ENCODE peak calls at places on chromosomes 7 and 10, in nine cellular contexts. One of them, this sample, is unnamed.
A peak's percentile ranks its signal among the peaks of the same experiment; 100 is the strongest.

GRCh38 chr7:22660293-22660692 is 66.7 kb upstream of the IL6 start:
- DNase-seq in colonic mucosa: no peak
- DNase-seq in pancreas: no peak
- DNase-seq in foreskin fibroblast: no peak
- DNase-seq in neural progenitor cell: no peak
- DNase-seq in A549: no peak
- DNase-seq in WERI-Rb-1: no peak
- DNase-seq in heart left ventricle: no peak
- DNase-seq in CD8-positive, alpha-beta T cell: no peak
- DNase-seq in this sample: no peak

GRCh38 chr7:44808914-44809393 is 12.5 kb downstream of the PPIA start:
- DNase-seq in pancreas: no peak
- DNase-seq in CD8-positive, alpha-beta T cell: no peak
- DNase-seq in neural progenitor cell: no peak
- DNase-seq in heart left ventricle: no peak
- DNase-seq in foreskin fibroblast: no peak
- DNase-seq in colonic mucosa: no peak
- DNase-seq in A549: no peak
- DNase-seq in WERI-Rb-1: no peak
- DNase-seq in this sample: no peak

GRCh38 chr10:131094406-131095108 is 217.0 kb downstream of the TCERG1L start:
- DNase-seq in neural progenitor cell: no peak
- DNase-seq in colonic mucosa: no peak
- DNase-seq in A549: no peak
- DNase-seq in pancreas: peak; percentile 15
- DNase-seq in foreskin fibroblast: no peak
- DNase-seq in heart left ventricle: no peak
- DNase-seq in CD8-positive, alpha-beta T cell: no peak
- DNase-seq in WERI-Rb-1: peak; percentile 68
- DNase-seq in this sample: no peak

GRCh38 chr7:68440870-68441269 is 1157.4 kb upstream of the AUTS2 start:
- DNase-seq in pancreas: no peak
- DNase-seq in heart left ventricle: no peak
- DNase-seq in WERI-Rb-1: no peak
- DNase-seq in colonic mucosa: no peak
- DNase-seq in A549: no peak
- DNase-seq in neural progenitor cell: no peak
- DNase-seq in CD8-positive, alpha-beta T cell: no peak
- DNase-seq in foreskin fibroblast: no peak
- DNase-seq in this sample: no peak

GRCh38 chr10:102813017-102813541 is 24.1 kb downstream of the CYP17A1 start:
- DNase-seq in A549: no peak
- DNase-seq in neural progenitor cell: no peak
- DNase-seq in pancreas: no peak
- DNase-seq in heart left ventricle: no peak
- DNase-seq in colonic mucosa: no peak
- DNase-seq in WERI-Rb-1: no peak
- DNase-seq in foreskin fibroblast: no peak
- DNase-seq in CD8-positive, alpha-beta T cell: no peak
- DNase-seq in this sample: no peak

GRCh38 chr7:18494821-18495408 is 634 bp upstream of the HDAC9 start:
- DNase-seq in WERI-Rb-1: no peak
- DNase-seq in pancreas: no peak
- DNase-seq in neural progenitor cell: no peak
- DNase-seq in heart left ventricle: no peak
- DNase-seq in foreskin fibroblast: no peak
- DNase-seq in A549: no peak
- DNase-seq in colonic mucosa: no peak
- DNase-seq in CD8-positive, alpha-beta T cell: no peak
- DNase-seq in this sample: no peak

GRCh38 chr7:24129597-24129996 is 154.4 kb upstream of the NPY start:
- DNase-seq in WERI-Rb-1: no peak
- DNase-seq in A549: no peak
- DNase-seq in foreskin fibroblast: peak; percentile 1
- DNase-seq in CD8-positive, alpha-beta T cell: no peak
- DNase-seq in colonic mucosa: no peak
- DNase-seq in pancreas: no peak
- DNase-seq in heart left ventricle: no peak
- DNase-seq in neural progenitor cell: no peak
- DNase-seq in this sample: peak; percentile 18

GRCh38 chr7:33842141-33842540 is 63.2 kb upstream of the BMPER start:
- DNase-seq in foreskin fibroblast: no peak
- DNase-seq in colonic mucosa: no peak
- DNase-seq in pancreas: no peak
- DNase-seq in WERI-Rb-1: peak; percentile 93
- DNase-seq in CD8-positive, alpha-beta T cell: no peak
- DNase-seq in neural progenitor cell: no peak
- DNase-seq in heart left ventricle: no peak
- DNase-seq in A549: no peak
- DNase-seq in this sample: no peak

GRCh38 chr10:86082556-86082955 is 284.0 kb downstream of the GRID1 start:
- DNase-seq in foreskin fibroblast: no peak
- DNase-seq in neural progenitor cell: no peak
- DNase-seq in A549: no peak
- DNase-seq in heart left ventricle: no peak
- DNase-seq in colonic mucosa: no peak
- DNase-seq in WERI-Rb-1: no peak
- DNase-seq in CD8-positive, alpha-beta T cell: no peak
- DNase-seq in pancreas: no peak
- DNase-seq in this sample: no peak

DNA sequence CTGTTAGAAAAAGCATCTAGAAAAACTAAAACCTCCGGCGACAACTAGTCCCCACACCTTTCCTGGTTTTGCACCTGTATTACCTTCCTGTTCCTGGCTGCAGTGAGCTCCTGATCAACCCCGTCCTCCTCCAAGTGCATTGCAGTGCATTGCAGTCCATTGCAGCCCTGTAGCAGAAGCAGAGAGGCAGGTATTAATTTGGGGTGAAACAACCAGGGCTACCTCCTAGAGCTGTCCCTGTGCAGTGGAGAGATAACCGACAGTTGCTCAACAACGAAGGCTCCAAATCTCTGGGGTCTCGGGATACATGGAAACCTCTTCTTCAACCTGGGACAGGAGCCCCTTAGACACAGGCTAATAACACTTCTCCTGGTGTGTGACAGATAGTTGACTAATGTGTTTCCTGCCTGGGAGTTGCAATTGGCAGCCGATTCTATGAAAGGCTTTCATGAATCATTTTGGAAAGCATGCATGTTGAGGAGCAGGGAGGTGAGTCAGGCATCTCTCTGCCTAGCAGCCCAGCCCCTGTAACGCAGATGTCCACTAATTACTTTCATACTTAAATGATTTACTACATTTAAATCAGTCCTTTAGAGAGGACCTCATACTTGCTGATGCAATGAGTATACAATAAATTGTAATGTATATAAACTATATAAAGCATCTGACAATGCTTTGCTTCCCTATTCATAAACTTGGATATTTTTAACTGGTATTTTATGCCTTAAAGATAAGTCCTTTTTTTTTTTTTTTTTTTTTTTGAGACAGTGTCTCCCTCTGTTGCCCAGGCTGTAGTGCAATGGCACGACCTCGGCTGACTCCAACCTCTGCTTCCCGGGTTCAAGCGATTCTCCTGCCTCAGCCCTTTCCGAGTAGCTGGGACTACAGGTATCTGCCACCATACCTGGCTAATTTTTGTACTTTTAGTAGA is 59.0 kb downstream of the PRR15 start:
- DNase-seq in A549: peak; percentile 80
- DNase-seq in neural progenitor cell: no peak
- DNase-seq in pancreas: no peak
- DNase-seq in heart left ventricle: no peak
- DNase-seq in foreskin fibroblast: peak; percentile 94
- DNase-seq in colonic mucosa: no peak
- DNase-seq in CD8-positive, alpha-beta T cell: no peak
- DNase-seq in WERI-Rb-1: no peak
- DNase-seq in this sample: peak; percentile 75
- TF ChIP-seq CTCF in A549: no peak
- TF ChIP-seq CTCF in neural progenitor cell: no peak
- TF ChIP-seq CTCF in pancreas: no peak
- TF ChIP-seq CTCF in heart left ventricle: no peak
- TF ChIP-seq CTCF in foreskin fibroblast: no peak
- TF ChIP-seq CTCF in colonic mucosa: no peak
- TF ChIP-seq CTCF in CD8-positive, alpha-beta T cell: no peak
- TF ChIP-seq CTCF in WERI-Rb-1: no peak
- TF ChIP-seq CTCF in this sample: no peak

GRCh38 chr7:150631084-150631824 is 931 bp downstream of the GIMAP6 start:
- DNase-seq in CD8-positive, alpha-beta T cell: peak; percentile 44
- DNase-seq in pancreas: no peak
- DNase-seq in foreskin fibroblast: no peak
- DNase-seq in neural progenitor cell: no peak
- DNase-seq in A549: no peak
- DNase-seq in WERI-Rb-1: no peak
- DNase-seq in heart left ventricle: peak; percentile 55
- DNase-seq in colonic mucosa: no peak
- DNase-seq in this sample: no peak
- H3K4me3 ChIP-seq in CD8-positive, alpha-beta T cell: peak overlapping the region; percentile 85
- H3K4me3 ChIP-seq in pancreas: no peak overlapping the region
- H3K4me3 ChIP-seq in foreskin fibroblast: no peak overlapping the region
- H3K4me3 ChIP-seq in neural progenitor cell: no peak overlapping the region
- H3K4me3 ChIP-seq in A549: no peak overlapping the region
- H3K4me3 ChIP-seq in WERI-Rb-1: no peak overlapping the region
- H3K4me3 ChIP-seq in heart left ventricle: peak overlapping the region; percentile 58
- H3K4me3 ChIP-seq in colonic mucosa: peak overlapping the region; percentile 30
- H3K4me3 ChIP-seq in this sample: no peak overlapping the region

DNA sequence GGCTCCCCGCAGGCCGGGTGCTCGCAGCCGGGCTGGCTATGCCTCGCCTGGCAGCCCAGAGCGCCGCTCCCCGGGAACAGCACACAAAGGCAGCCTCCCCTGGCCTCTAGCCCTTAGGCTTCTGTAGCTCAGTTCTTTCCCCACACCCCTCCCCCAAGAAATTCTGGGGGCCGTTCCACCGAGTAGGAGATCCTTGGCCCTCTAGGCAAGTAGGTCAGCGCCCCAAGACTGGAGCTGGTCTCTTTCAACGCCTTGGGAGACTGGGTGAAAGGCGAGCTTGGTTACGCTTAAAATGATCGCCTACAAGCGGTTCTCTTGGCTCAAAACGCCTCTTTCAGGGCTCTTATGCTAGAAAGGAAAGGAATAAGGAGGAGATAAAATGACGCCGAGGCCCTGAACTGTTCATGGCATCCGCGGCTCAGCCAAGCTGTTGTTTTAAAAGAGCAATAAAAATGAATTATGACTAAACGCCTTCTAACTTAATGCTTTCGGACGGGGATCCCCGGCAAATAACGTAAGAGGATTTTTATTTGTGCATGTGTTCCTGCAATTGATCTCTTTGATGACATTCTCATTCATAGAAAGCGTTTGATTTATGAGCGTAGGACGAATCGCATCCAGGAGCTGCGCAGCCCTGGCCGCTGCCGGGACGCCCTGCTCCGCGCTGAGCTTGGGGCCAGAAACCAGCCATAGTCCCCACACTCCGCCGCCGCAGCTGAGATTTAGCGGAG is 2.9 kb upstream of the HOXA1 start:
- DNase-seq in neural progenitor cell: peak; percentile 73
- DNase-seq in CD8-positive, alpha-beta T cell: no peak
- DNase-seq in A549: no peak
- DNase-seq in foreskin fibroblast: no peak
- DNase-seq in colonic mucosa: peak; percentile 66
- DNase-seq in heart left ventricle: no peak
- DNase-seq in pancreas: peak; percentile 48
- DNase-seq in WERI-Rb-1: no peak
- DNase-seq in this sample: no peak
- TF ChIP-seq CTCF in neural progenitor cell: no peak
- TF ChIP-seq CTCF in CD8-positive, alpha-beta T cell: no peak
- TF ChIP-seq CTCF in A549: no peak
- TF ChIP-seq CTCF in foreskin fibroblast: no peak
- TF ChIP-seq CTCF in colonic mucosa: no peak
- TF ChIP-seq CTCF in heart left ventricle: no peak
- TF ChIP-seq CTCF in pancreas: no peak
- TF ChIP-seq CTCF in WERI-Rb-1: no peak
- TF ChIP-seq CTCF in this sample: no peak

DNA sequence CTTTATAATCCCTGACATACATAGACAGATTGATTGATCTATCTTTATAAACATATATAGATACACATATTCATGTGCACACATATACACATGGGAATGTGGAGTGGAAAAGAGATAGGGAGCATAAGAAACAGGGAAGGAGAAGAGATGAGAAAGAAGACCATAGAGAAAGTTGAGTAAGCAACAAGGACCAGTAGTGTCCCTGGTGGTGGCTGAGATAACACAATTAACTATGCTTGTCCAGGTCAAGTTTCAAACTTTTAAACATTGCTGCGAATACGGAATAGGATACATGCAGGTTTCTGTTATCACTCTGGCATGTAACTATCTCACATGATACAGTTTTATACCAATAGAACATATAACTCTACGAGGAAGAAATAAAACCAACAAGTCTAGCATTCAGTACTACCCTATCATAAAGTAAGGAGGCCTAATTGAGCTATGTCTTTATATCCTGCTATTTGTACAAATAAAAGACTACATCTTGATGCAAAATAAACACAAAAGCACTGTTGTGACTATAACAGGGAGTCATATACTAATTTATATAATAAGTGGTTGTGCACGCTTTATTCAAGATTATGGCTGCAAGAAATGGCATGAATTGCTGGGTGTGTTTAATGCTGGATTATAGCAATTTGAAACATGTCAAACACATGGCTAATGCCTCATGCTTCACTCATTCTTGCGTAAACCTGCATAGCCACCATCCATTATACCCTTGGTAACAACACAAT is 8.0 kb downstream of the FOXP2 start:
- DNase-seq in heart left ventricle: no peak
- DNase-seq in colonic mucosa: no peak
- DNase-seq in WERI-Rb-1: no peak
- DNase-seq in A549: no peak
- DNase-seq in neural progenitor cell: peak; percentile 29
- DNase-seq in foreskin fibroblast: no peak
- DNase-seq in CD8-positive, alpha-beta T cell: no peak
- DNase-seq in pancreas: no peak
- DNase-seq in this sample: no peak
- H3K4me3 ChIP-seq in heart left ventricle: no peak overlapping the region
- H3K4me3 ChIP-seq in colonic mucosa: no peak overlapping the region
- H3K4me3 ChIP-seq in WERI-Rb-1: no peak overlapping the region
- H3K4me3 ChIP-seq in A549: no peak overlapping the region
- H3K4me3 ChIP-seq in neural progenitor cell: no peak overlapping the region
- H3K4me3 ChIP-seq in foreskin fibroblast: no peak overlapping the region
- H3K4me3 ChIP-seq in CD8-positive, alpha-beta T cell: no peak overlapping the region
- H3K4me3 ChIP-seq in pancreas: no peak overlapping the region
- H3K4me3 ChIP-seq in this sample: no peak overlapping the region